ENCODE peak calls at places on chromosomes 7 and 10, in nine cellular contexts. Y is HT1080; U is activated CD4-positive, alpha-beta T cell treated with anti-CD3 and anti-CD28 coated beads, Interleukin-2, amount 10 ng/mL, durations not matched to agents 7 days and 5 days; Q is AG09309; P is neural crest cell; A is NCI-H1694; X is astrocyte; G is NCI-H2081 treated with DMSO at 0.1 percent for 48 hours; C is cardiac fibroblast. L is an unnamed sample.

GRCh38 chr7:159012353-159013069 is 132.2 kb downstream of the VIPR2 start:
- DNase-seq in Y (no peak), U (no peak), Q (no peak), P (no peak), A (no peak), X (no peak), G (no peak), C (no peak), L (no peak)

GRCh38 chr10:96618648-96619047 is 31.8 kb upstream of the TM9SF3 start:
- DNase-seq in Y (no peak), U (no peak), Q (no peak), P (no peak), A (no peak), X (no peak), G (peak; percentile 31), C (peak; percentile 29), L (no peak)

GRCh38 chr7:17041324-17041723 is 159.5 kb upstream of the AGR3 start:
- DNase-seq in Y (peak; percentile 88), U (no peak), Q (peak; percentile 73), P (no peak), A (no peak), X (peak; percentile 97), G (no peak), C (peak; percentile 97), L (peak; percentile 97)

GRCh38 chr7:130394421-130395188 is 14.3 kb downstream of the CPA1 start:
- DNase-seq in Y (no peak), U (peak; percentile 60), Q (no peak), P (no peak), A (no peak), X (no peak), G (no peak), C (no peak), L (no peak)

GRCh38 chr10:98101366-98101765 is 33.1 kb upstream of the R3HCC1L start:
- DNase-seq in Y (no peak), U (no peak), Q (no peak), P (no peak), A (no peak), X (no peak), G (no peak), C (no peak), L (no peak)

GRCh38 chr10:11451640-11452260 is 159.7 kb downstream of the USP6NL start:
- DNase-seq in Y (no peak), U (no peak), Q (no peak), P (no peak), A (no peak), X (no peak), G (no peak), C (no peak), L (no peak)

GRCh38 chr10:13690281-13690825 is 103.6 kb downstream of the PRPF18 start:
- DNase-seq in Y (no peak), U (no peak), Q (no peak), P (no peak), A (no peak), X (no peak), G (no peak), C (no peak), L (peak; percentile 49)

GRCh38 chr7:4791738-4792536 is 16.5 kb downstream of the AP5Z1 start:
- DNase-seq in Y (no peak), U (peak; percentile 79), Q (no peak), P (peak; percentile 79), A (no peak), X (no peak), G (no peak), C (peak; percentile 64), L (peak; percentile 86)

GRCh38 chr7:151078233-151079040 is 2.2 kb downstream of the FASTK start:
- DNase-seq in Y (no peak), U (no peak), Q (no peak), P (no peak), A (no peak), X (no peak), G (no peak), C (peak; percentile 48), L (no peak)

GRCh38 chr10:111836586-111836985 is 347.0 kb downstream of the GPAM start:
- DNase-seq in Y (no peak), U (no peak), Q (no peak), P (no peak), A (no peak), X (peak; percentile 34), G (no peak), C (peak; percentile 85), L (no peak)

GRCh38 chr7:27123477-27124053 is 7.0 kb downstream of the HOXA4 start:
- DNase-seq in Y (no peak), U (no peak), Q (no peak), P (no peak), A (no peak), X (peak; percentile 8), G (no peak), C (no peak), L (no peak)

GRCh38 chr10:130022071-130022470 is 58.0 kb upstream of the EBF3 start:
- DNase-seq in Y (no peak), U (no peak), Q (no peak), P (no peak), A (no peak), X (no peak), G (no peak), C (no peak), L (no peak)

GRCh38 chr7:69837387-69838068 is 239.3 kb downstream of the AUTS2 start:
- DNase-seq in Y (no peak), U (no peak), Q (no peak), P (no peak), A (no peak), X (peak; percentile 53), G (peak; percentile 99), C (no peak), L (no peak)

GRCh38 chr7:122974229-122974628 is 21.3 kb downstream of the TAS2R16 start:
- DNase-seq in Y (no peak), U (no peak), Q (no peak), P (no peak), A (no peak), X (no peak), G (no peak), C (no peak), L (no peak)

GRCh38 chr7:81111781-81112540 is 193.1 kb upstream of the SEMA3C start:
- DNase-seq in Y (no peak), U (no peak), Q (no peak), P (no peak), A (no peak), X (peak; percentile 87), G (no peak), C (no peak), L (no peak)